ENCODE peak calls at places on chromosome 12, in eight cellular contexts. O is Ammon's horn; D is stimulated activated CD8-positive, alpha-beta memory T cell treated with anti-CD3 and anti-CD28 coated beads, Interleukin-15, amount 100 ng/mL, for 4 hours; Q is AG04450; P is amygdala; Z is Right ventricle myocardium superior; A is heart right ventricle; K is fibroblast of lung. E is an unnamed sample.

GRCh38 chr12:94954029-94954685 is 49.3 kb downstream of the NDUFA12 start:
- DNase-seq in O (no peak), D (no peak), Q (no peak), P (no peak), Z (no peak), A (no peak), K (peak), E (no peak)

GRCh38 chr12:42140901-42141300 is 3.8 kb downstream of the GXYLT1 start:
- DNase-seq in O (no peak), D (no peak), Q (no peak), P (no peak), Z (no peak), A (peak), K (peak), E (no peak)

GRCh38 chr12:48903982-48904411 is 21.3 kb downstream of the FKBP11 start:
- DNase-seq in O (peak), D (peak), Q (peak), P (peak), Z (peak), A (peak), K (peak), E (peak)

GRCh38 chr12:49730568-49731101 is 10.7 kb upstream of the TMBIM6 start:
- DNase-seq in O (no peak), D (no peak), Q (no peak), P (no peak), Z (no peak), A (no peak), K (no peak), E (no peak)

GRCh38 chr12:39441189-39441962 is 1.5 kb downstream of the KIF21A start:
- DNase-seq in O (no peak), D (no peak), Q (no peak), P (no peak), Z (no peak), A (no peak), K (no peak), E (no peak)

GRCh38 chr12:90124289-90124688 is 415.7 kb upstream of the ATP2B1 start:
- DNase-seq in O (no peak), D (no peak), Q (no peak), P (no peak), Z (no peak), A (no peak), K (no peak), E (no peak)

GRCh38 chr12:109732321-109733305 is 19.0 kb downstream of the FAM222A start:
- DNase-seq in O (no peak), D (no peak), Q (no peak), P (no peak), Z (peak), A (no peak), K (no peak), E (no peak)

GRCh38 chr12:29726321-29726692 is 57.4 kb downstream of the TMTC1 start:
- DNase-seq in O (no peak), D (no peak), Q (no peak), P (no peak), Z (no peak), A (peak), K (peak), E (no peak)

GRCh38 chr12:65269603-65270002 is 8.9 kb upstream of the MSRB3 start:
- DNase-seq in O (no peak), D (no peak), Q (no peak), P (no peak), Z (no peak), A (no peak), K (no peak), E (no peak)

GRCh38 chr12:57477710-57478681 is 1.7 kb downstream of the ARHGAP9 start:
- DNase-seq in O (no peak), D (no peak), Q (no peak), P (no peak), Z (no peak), A (no peak), K (peak), E (no peak)

GRCh38 chr12:14417717-14418116 is 52.2 kb downstream of the ATF7IP start:
- DNase-seq in O (peak), D (peak), Q (peak), P (peak), Z (peak), A (peak), K (peak), E (peak)

GRCh38 chr12:93784339-93785086 is 107.3 kb downstream of the CRADD start:
- DNase-seq in O (no peak), D (peak), Q (no peak), P (no peak), Z (no peak), A (peak), K (peak), E (no peak)

E was measured in hippocampal formation.